ENCODE peak calls at places on chromosomes 3 and 15, in six cellular contexts. One of them, this sample, is unnamed.

GRCh38 chr3:122681294-122682015 is 816 bp downstream of the PARP14 start:
- DNase-seq in left ventricle myocardium inferior: no peak
- DNase-seq in hepatocyte: no peak
- DNase-seq in fibroblast of pulmonary artery: peak
- DNase-seq in psoas muscle: no peak
- DNase-seq in A549: no peak
- DNase-seq in this sample: no peak

GRCh38 chr15:100191161-100191560 is 150.6 kb downstream of the ADAMTS17 start:
- DNase-seq in left ventricle myocardium inferior: no peak
- DNase-seq in hepatocyte: no peak
- DNase-seq in fibroblast of pulmonary artery: no peak
- DNase-seq in psoas muscle: no peak
- DNase-seq in A549: no peak
- DNase-seq in this sample: peak

GRCh38 chr3:4977001-4977888 is 2.0 kb upstream of the BHLHE40 start:
- DNase-seq in left ventricle myocardium inferior: peak
- DNase-seq in hepatocyte: peak
- DNase-seq in fibroblast of pulmonary artery: peak
- DNase-seq in psoas muscle: peak
- DNase-seq in A549: peak
- DNase-seq in this sample: peak

GRCh38 chr15:52527898-52528464 is 699 bp downstream of the MYO5A start:
- DNase-seq in left ventricle myocardium inferior: no peak
- DNase-seq in hepatocyte: peak
- DNase-seq in fibroblast of pulmonary artery: peak
- DNase-seq in psoas muscle: peak
- DNase-seq in A549: peak
- DNase-seq in this sample: peak

GRCh38 chr15:63221346-63221745 is 31.9 kb downstream of the RAB8B start:
- DNase-seq in left ventricle myocardium inferior: peak
- DNase-seq in hepatocyte: no peak
- DNase-seq in fibroblast of pulmonary artery: peak
- DNase-seq in psoas muscle: peak
- DNase-seq in A549: no peak
- DNase-seq in this sample: peak

GRCh38 chr3:129343643-129344360 is 65.1 kb downstream of the HMCES start:
- DNase-seq in left ventricle myocardium inferior: no peak
- DNase-seq in hepatocyte: peak
- DNase-seq in fibroblast of pulmonary artery: peak
- DNase-seq in psoas muscle: peak
- DNase-seq in A549: peak
- DNase-seq in this sample: peak

GRCh38 chr15:55564347-55565145 is 23.6 kb downstream of the PYGO1 start:
- DNase-seq in left ventricle myocardium inferior: no peak
- DNase-seq in hepatocyte: no peak
- DNase-seq in fibroblast of pulmonary artery: no peak
- DNase-seq in psoas muscle: no peak
- DNase-seq in A549: no peak
- DNase-seq in this sample: no peak

GRCh38 chr15:40424483-40425115 is 16.2 kb upstream of the BAHD1 start:
- DNase-seq in left ventricle myocardium inferior: no peak
- DNase-seq in hepatocyte: no peak
- DNase-seq in fibroblast of pulmonary artery: no peak
- DNase-seq in psoas muscle: no peak
- DNase-seq in A549: no peak
- DNase-seq in this sample: no peak

GRCh38 chr3:194638991-194639605 is 5.9 kb upstream of the TMEM44 start:
- DNase-seq in left ventricle myocardium inferior: no peak
- DNase-seq in hepatocyte: no peak
- DNase-seq in fibroblast of pulmonary artery: no peak
- DNase-seq in psoas muscle: no peak
- DNase-seq in A549: no peak
- DNase-seq in this sample: no peak

GRCh38 chr3:18440053-18440768 is 15.1 kb upstream of the SATB1 start:
- DNase-seq in left ventricle myocardium inferior: no peak
- DNase-seq in hepatocyte: no peak
- DNase-seq in fibroblast of pulmonary artery: no peak
- DNase-seq in psoas muscle: no peak
- DNase-seq in A549: no peak
- DNase-seq in this sample: no peak

GRCh38 chr3:87503901-87504498 is 227.6 kb upstream of the POU1F1 start:
- DNase-seq in left ventricle myocardium inferior: no peak
- DNase-seq in hepatocyte: peak
- DNase-seq in fibroblast of pulmonary artery: peak
- DNase-seq in psoas muscle: no peak
- DNase-seq in A549: peak
- DNase-seq in this sample: peak

GRCh38 chr15:53808058-53808703 is 48.7 kb upstream of the WDR72 start:
- DNase-seq in left ventricle myocardium inferior: no peak
- DNase-seq in hepatocyte: no peak
- DNase-seq in fibroblast of pulmonary artery: peak
- DNase-seq in psoas muscle: no peak
- DNase-seq in A549: peak
- DNase-seq in this sample: peak

GRCh38 chr3:126161309-126161708 is 19.1 kb downstream of the ALDH1L1 start:
- DNase-seq in left ventricle myocardium inferior: no peak
- DNase-seq in hepatocyte: no peak
- DNase-seq in fibroblast of pulmonary artery: no peak
- DNase-seq in psoas muscle: no peak
- DNase-seq in A549: no peak
- DNase-seq in this sample: no peak

GRCh38 chr3:131386429-131386926 is 4.9 kb downstream of the NUDT16 start:
- DNase-seq in left ventricle myocardium inferior: peak
- DNase-seq in hepatocyte: peak
- DNase-seq in fibroblast of pulmonary artery: peak
- DNase-seq in psoas muscle: peak
- DNase-seq in A549: no peak
- DNase-seq in this sample: no peak

GRCh38 chr3:193563999-193564398 is 9.3 kb upstream of the ATP13A4 start:
- DNase-seq in left ventricle myocardium inferior: no peak
- DNase-seq in hepatocyte: peak
- DNase-seq in fibroblast of pulmonary artery: no peak
- DNase-seq in psoas muscle: no peak
- DNase-seq in A549: no peak
- DNase-seq in this sample: peak

GRCh38 chr15:56537881-56538280 is 72.9 kb upstream of the MNS1 start:
- DNase-seq in left ventricle myocardium inferior: no peak
- DNase-seq in hepatocyte: no peak
- DNase-seq in fibroblast of pulmonary artery: no peak
- DNase-seq in psoas muscle: peak
- DNase-seq in A549: no peak
- DNase-seq in this sample: no peak

GRCh38 chr3:191321019-191321767 is 8.0 kb upstream of the CCDC50 start:
- DNase-seq in left ventricle myocardium inferior: no peak
- DNase-seq in hepatocyte: no peak
- DNase-seq in fibroblast of pulmonary artery: no peak
- DNase-seq in psoas muscle: no peak
- DNase-seq in A549: no peak
- DNase-seq in this sample: no peak

GRCh38 chr3:52395503-52395865 is 49.4 kb downstream of the SEMA3G start:
- DNase-seq in left ventricle myocardium inferior: peak
- DNase-seq in hepatocyte: no peak
- DNase-seq in fibroblast of pulmonary artery: no peak
- DNase-seq in psoas muscle: peak
- DNase-seq in A549: no peak
- DNase-seq in this sample: no peak

GRCh38 chr3:4750306-4751056 is 228.8 kb upstream of the BHLHE40 start:
- DNase-seq in left ventricle myocardium inferior: no peak
- DNase-seq in hepatocyte: peak
- DNase-seq in fibroblast of pulmonary artery: no peak
- DNase-seq in psoas muscle: no peak
- DNase-seq in A549: no peak
- DNase-seq in this sample: peak

GRCh38 chr3:196968233-196969000 is at the start of gene PIGZ:
- DNase-seq in left ventricle myocardium inferior: peak
- DNase-seq in hepatocyte: peak
- DNase-seq in fibroblast of pulmonary artery: peak
- DNase-seq in psoas muscle: peak
- DNase-seq in A549: no peak
- DNase-seq in this sample: peak

GRCh38 chr15:63500265-63501250 is 3.8 kb upstream of the USP3 start:
- DNase-seq in left ventricle myocardium inferior: no peak
- DNase-seq in hepatocyte: peak
- DNase-seq in fibroblast of pulmonary artery: no peak
- DNase-seq in psoas muscle: no peak
- DNase-seq in A549: peak
- DNase-seq in this sample: no peak

GRCh38 chr3:65729553-65729952 is 309.2 kb downstream of the MAGI1 start:
- DNase-seq in left ventricle myocardium inferior: no peak
- DNase-seq in hepatocyte: no peak
- DNase-seq in fibroblast of pulmonary artery: peak
- DNase-seq in psoas muscle: no peak
- DNase-seq in A549: no peak
- DNase-seq in this sample: no peak

GRCh38 chr3:152323834-152324233 is 55.1 kb downstream of the MBNL1 start:
- DNase-seq in left ventricle myocardium inferior: no peak
- DNase-seq in hepatocyte: no peak
- DNase-seq in fibroblast of pulmonary artery: no peak
- DNase-seq in psoas muscle: no peak
- DNase-seq in A549: no peak
- DNase-seq in this sample: no peak

DNA sequence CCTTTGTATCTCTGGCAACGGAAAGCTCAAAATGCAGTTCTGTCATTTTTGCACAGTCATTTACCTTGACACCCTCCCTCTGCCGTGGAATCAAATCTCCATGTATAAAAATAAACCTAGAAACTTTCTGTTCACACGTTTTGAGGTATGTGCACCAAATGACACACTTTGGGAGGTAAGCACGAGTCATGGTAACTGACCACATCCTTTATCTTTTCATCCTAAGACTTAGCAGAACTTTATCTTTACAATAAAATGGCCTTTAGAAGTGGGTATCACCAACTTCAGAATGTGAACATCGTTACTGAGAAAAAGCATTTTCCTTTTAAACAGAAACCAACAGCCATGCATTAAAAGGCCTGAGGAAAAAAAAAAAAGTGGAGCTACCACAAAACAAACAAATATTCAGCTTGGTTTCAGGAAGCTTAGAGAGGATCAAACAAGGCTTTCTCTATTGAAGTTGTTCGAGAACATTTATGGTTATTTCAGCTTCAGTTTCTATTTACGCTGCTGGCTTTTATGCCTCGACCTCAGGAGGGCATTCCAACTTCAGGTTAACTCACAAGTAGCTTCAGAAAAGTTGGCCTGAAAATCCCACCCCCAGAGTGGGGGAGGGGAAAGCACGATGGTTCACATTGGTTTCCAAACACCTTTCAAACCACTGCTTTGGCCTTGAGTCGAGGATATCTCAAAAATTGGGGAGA is 171.1 kb upstream of the ICE2 start:
- DNase-seq in left ventricle myocardium inferior: no peak
- DNase-seq in hepatocyte: peak
- DNase-seq in fibroblast of pulmonary artery: no peak
- DNase-seq in psoas muscle: no peak
- DNase-seq in A549: no peak
- DNase-seq in this sample: no peak
- H3K4me3 ChIP-seq in left ventricle myocardium inferior: no peak
- H3K4me3 ChIP-seq in hepatocyte: no peak
- H3K4me3 ChIP-seq in fibroblast of pulmonary artery: no peak
- H3K4me3 ChIP-seq in psoas muscle: peak
- H3K4me3 ChIP-seq in A549: no peak
- H3K4me3 ChIP-seq in this sample: no peak

GRCh38 chr3:186425788-186426730 is 64.0 kb upstream of the DGKG start:
- DNase-seq in left ventricle myocardium inferior: no peak
- DNase-seq in hepatocyte: peak
- DNase-seq in fibroblast of pulmonary artery: peak
- DNase-seq in psoas muscle: no peak
- DNase-seq in A549: peak
- DNase-seq in this sample: peak
- TF ChIP-seq CTCF in left ventricle myocardium inferior: peak
- TF ChIP-seq CTCF in hepatocyte: peak
- TF ChIP-seq CTCF in fibroblast of pulmonary artery: peak
- TF ChIP-seq CTCF in psoas muscle: peak
- TF ChIP-seq CTCF in A549: no peak
- TF ChIP-seq CTCF in this sample: peak

GRCh38 chr3:9914559-9915251 is 2.2 kb upstream of the IL17RC start:
- DNase-seq in left ventricle myocardium inferior: no peak
- DNase-seq in hepatocyte: no peak
- DNase-seq in fibroblast of pulmonary artery: no peak
- DNase-seq in psoas muscle: no peak
- DNase-seq in A549: no peak
- DNase-seq in this sample: no peak
- H3K4me3 ChIP-seq in left ventricle myocardium inferior: peak
- H3K4me3 ChIP-seq in hepatocyte: no peak
- H3K4me3 ChIP-seq in fibroblast of pulmonary artery: no peak
- H3K4me3 ChIP-seq in psoas muscle: peak
- H3K4me3 ChIP-seq in A549: peak
- H3K4me3 ChIP-seq in this sample: no peak

DNA sequence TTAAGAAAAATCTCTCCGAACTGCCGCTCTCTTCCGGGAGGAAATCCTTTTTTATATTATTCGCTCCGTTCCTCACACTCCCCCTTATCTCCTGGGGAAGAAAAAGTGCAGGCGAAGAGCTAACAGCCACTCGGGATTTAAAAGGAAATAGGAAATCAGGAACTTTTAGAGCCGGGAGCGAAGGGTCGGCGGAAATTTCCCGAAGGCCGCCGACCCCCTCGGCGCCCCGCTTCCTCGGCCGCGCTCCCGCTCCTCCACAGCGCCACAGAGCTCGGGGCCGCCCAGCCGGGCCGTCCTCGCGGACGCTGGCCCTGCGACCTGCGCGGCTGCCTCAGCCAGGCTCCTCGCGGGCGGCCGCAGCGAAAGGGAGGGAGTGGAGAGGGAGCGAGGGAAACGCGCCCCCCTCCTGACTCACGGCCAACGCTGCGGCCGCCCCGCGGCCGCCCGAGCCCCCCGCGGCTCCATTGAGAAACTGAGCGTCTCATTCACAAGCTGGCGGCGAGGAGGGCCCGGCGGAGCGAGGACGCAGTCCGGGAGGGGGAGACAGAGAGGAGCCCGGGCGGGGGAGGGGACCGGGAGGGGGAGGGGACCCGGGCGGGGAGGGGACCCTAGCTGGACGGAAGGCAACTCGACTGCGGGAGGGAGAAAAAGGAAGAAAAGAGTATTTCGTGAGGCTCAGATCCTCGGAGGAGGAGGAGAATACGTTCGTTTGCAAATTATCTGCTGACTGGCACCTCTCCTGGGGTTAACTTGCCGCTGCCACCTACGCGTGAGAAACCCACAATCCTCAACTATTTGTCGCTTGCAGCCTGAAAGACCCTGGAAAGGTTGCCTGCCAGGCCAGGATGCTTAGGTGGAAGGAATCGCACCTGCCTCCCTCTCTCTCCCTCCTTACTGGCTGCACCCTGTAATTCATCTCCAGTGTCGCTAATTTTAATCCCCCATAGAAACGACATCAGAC is at the start of gene PTPN9:
- DNase-seq in left ventricle myocardium inferior: peak
- DNase-seq in hepatocyte: peak
- DNase-seq in fibroblast of pulmonary artery: peak
- DNase-seq in psoas muscle: peak
- DNase-seq in A549: peak
- DNase-seq in this sample: peak
- TF ChIP-seq CTCF in left ventricle myocardium inferior: peak
- TF ChIP-seq CTCF in hepatocyte: peak
- TF ChIP-seq CTCF in fibroblast of pulmonary artery: peak
- TF ChIP-seq CTCF in psoas muscle: peak
- TF ChIP-seq CTCF in A549: peak
- TF ChIP-seq CTCF in this sample: peak

GRCh38 chr15:72873379-72874233 is 90.0 kb upstream of the ADPGK start:
- DNase-seq in left ventricle myocardium inferior: no peak
- DNase-seq in hepatocyte: no peak
- DNase-seq in fibroblast of pulmonary artery: no peak
- DNase-seq in psoas muscle: peak
- DNase-seq in A549: no peak
- DNase-seq in this sample: no peak
- H3K4me3 ChIP-seq in left ventricle myocardium inferior: no peak
- H3K4me3 ChIP-seq in hepatocyte: no peak
- H3K4me3 ChIP-seq in fibroblast of pulmonary artery: no peak
- H3K4me3 ChIP-seq in psoas muscle: no peak
- H3K4me3 ChIP-seq in A549: no peak
- H3K4me3 ChIP-seq in this sample: no peak

This sample was measured in epithelial cell of esophagus.